ENCODE peak calls at places on chromosomes 2 and 18, in five cellular contexts. J is adrenal gland, M is left ventricle myocardium inferior, W is SJSA1, K is spleen. V is an unnamed sample.
A peak's percentile ranks its signal among the peaks of the same experiment; 100 is the strongest.

GRCh38 chr2:48529189-48529588 is 765 bp upstream of the STON1 start:
- DNase-seq in J (no peak), M (no peak), W (no peak), K (no peak), V (no peak)

GRCh38 chr2:224999784-225000183 is 42.5 kb downstream of the DOCK10 start:
- DNase-seq in J (no peak), M (no peak), W (no peak), K (no peak), V (no peak)

GRCh38 chr18:24322594-24323136 is 75.0 kb downstream of the OSBPL1A start:
- DNase-seq in J (no peak), M (no peak), W (peak; percentile 14), K (no peak), V (no peak)

GRCh38 chr18:79200546-79201268 is 131.5 kb downstream of the ATP9B start:
- DNase-seq in J (no peak), M (peak; percentile 49), W (peak; percentile 45), K (no peak), V (peak; percentile 68)

GRCh38 chr18:9705183-9705864 is 2.8 kb upstream of the RAB31 start:
- DNase-seq in J (peak; percentile 22), M (no peak), W (peak; percentile 54), K (no peak), V (no peak)

GRCh38 chr2:176643711-176644110 is 374.5 kb downstream of the MTX2 start:
- DNase-seq in J (peak; percentile 81), M (no peak), W (no peak), K (peak; percentile 78), V (no peak)

GRCh38 chr2:169146220-169146619 is 76.9 kb downstream of the DHRS9 start:
- DNase-seq in J (no peak), M (no peak), W (no peak), K (no peak), V (no peak)

GRCh38 chr2:227430644-227431043 is 41.3 kb upstream of the AGFG1 start:
- DNase-seq in J (no peak), M (no peak), W (no peak), K (no peak), V (no peak)

GRCh38 chr2:100365434-100365833 is 43.1 kb upstream of the LONRF2 start:
- DNase-seq in J (peak; percentile 73), M (no peak), W (no peak), K (no peak), V (no peak)

GRCh38 chr18:25614168-25614567 is 262.2 kb upstream of the ZNF521 start:
- DNase-seq in J (no peak), M (no peak), W (no peak), K (no peak), V (no peak)

GRCh38 chr2:40281021-40281940 is 170.6 kb downstream of the SLC8A1 start:
- DNase-seq in J (peak; percentile 21), M (no peak), W (peak; percentile 78), K (no peak), V (no peak)

GRCh38 chr2:113283704-113284284 is 5.1 kb upstream of the PAX8 start:
- DNase-seq in J (peak; percentile 78), M (peak; percentile 50), W (peak; percentile 100), K (peak; percentile 83), V (peak; percentile 78)

GRCh38 chr2:144253743-144254142 is 266.2 kb downstream of the ZEB2 start:
- DNase-seq in J (no peak), M (no peak), W (no peak), K (no peak), V (no peak)
- H3K9me3 ChIP-seq in J (no peaks in the 10 kb centered on the region), M (peaks cover 45% of the 10 kb centered on the region), W (peaks cover 22% of the 10 kb centered on the region), K (peaks cover 56% of the 10 kb centered on the region), V (peaks cover 43% of the 10 kb centered on the region)

DNA sequence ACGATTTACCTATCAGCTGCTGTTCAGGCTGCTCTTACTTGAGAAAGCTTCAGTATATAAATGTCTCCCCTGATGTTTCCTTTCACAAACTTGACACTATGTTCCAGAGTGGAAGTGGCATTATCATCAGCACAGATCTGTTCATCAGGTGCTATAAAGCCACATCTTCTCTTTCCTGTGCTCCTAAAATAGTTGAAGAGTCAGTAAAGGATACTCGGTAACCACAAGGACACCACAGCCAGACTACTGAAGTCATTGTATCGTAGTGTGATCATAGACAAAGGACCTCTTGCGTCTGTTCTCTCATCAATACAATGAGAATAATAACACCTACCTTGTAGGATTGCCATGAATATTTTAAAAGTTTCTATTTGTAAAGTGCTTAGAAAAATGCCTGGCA is 841.0 kb upstream of the CELF4 start:
- DNase-seq in J (no peak), M (no peak), W (no peak), K (no peak), V (no peak)
- H3K9me3 ChIP-seq in J (no peaks in the 10 kb centered on the region), M (peaks cover 10% of the 10 kb centered on the region), W (peaks cover 10% of the 10 kb centered on the region), K (peaks cover 16% of the 10 kb centered on the region), V (no peaks in the 10 kb centered on the region)

DNA sequence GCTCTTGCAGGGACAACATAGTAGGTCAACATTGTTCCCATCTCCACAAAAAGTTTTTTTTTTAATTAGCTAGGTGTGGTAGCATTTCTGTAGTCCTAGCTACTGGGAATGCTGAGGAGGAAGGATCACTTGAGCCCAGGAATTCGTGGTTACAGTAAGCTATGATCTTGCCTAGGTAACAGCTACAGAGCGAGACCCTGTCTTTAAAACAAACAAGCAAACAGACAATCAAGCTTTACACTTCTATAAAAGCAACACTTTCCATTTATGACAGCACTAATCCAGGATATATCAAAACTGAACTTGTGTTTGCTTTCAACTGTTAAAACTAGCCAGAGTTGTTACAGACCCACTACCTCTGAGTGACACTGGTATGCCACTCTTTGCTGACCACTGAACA is 12.0 kb downstream of the UGT1A3 start:
- DNase-seq in J (no peak), M (no peak), W (no peak), K (no peak), V (no peak)
- H3K9me3 ChIP-seq in J (no peaks in the 10 kb centered on the region), M (no peaks in the 10 kb centered on the region), W (no peaks in the 10 kb centered on the region), K (no peaks in the 10 kb centered on the region), V (no peaks in the 10 kb centered on the region)

DNA sequence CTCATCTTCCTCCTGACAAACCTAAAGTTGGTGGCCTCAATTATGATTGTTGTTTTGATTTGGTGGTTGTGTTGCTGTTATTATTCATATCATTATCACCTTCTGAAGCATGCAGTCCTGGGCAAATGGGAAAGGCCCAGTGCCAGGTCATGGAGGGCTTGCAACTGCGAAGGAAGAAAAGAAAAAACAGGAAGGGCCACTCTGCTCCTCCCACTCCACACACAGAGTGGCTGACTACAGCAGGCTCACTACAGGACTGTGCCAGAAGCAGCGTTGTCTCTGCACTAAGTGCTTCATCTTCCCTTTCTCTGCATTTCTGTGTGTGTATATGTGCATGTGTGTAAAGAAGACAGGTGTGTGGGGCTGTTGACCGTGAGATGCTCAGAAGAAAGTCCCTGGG is 231.9 kb downstream of the ANKRD30B start:
- DNase-seq in J (no peak), M (no peak), W (no peak), K (no peak), V (no peak)
- H3K9me3 ChIP-seq in J (no peaks in the 10 kb centered on the region), M (no peaks in the 10 kb centered on the region), W (no peaks in the 10 kb centered on the region), K (no peaks in the 10 kb centered on the region), V (no peaks in the 10 kb centered on the region)

DNA sequence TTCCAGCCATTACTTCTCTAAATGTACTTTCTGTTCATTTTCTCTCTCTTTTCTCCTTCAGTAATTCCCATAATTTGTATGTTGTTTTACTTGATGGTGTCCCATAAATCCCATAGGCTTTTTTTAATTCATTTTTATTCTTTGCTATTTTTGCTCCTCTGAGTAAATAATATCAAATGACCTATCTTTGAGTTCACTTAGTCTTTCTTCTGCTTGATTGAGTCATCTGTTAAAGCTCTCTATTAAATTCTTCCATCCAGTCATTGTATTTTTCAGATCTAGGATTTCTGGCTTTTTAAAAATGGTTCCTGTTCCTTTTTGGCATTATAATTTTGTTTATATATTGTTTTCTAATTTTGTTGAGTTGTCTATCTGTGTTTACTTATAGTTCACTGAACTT is 13.5 kb downstream of the SP100 start:
- DNase-seq in J (no peak), M (no peak), W (no peak), K (no peak), V (no peak)
- H3K9me3 ChIP-seq in J (no peaks in the 10 kb centered on the region), M (peaks cover 33% of the 10 kb centered on the region), W (no peaks in the 10 kb centered on the region), K (peaks cover 30% of the 10 kb centered on the region), V (peaks cover 8% of the 10 kb centered on the region)

V was measured in lower lobe of right lung.